ENCODE peak calls at places on chromosomes 6 and 20, in four cellular contexts. F, O, C and J are unnamed samples.
A peak's percentile ranks its signal among the peaks of the same experiment; 100 is the strongest.

GRCh38 chr20:2430538-2430937 is 40.1 kb downstream of the SNRPB start:
- DNase-seq in F (no peak), C (no peak), O (no peak), J (no peak)

GRCh38 chr6:14001329-14002012 is 76.7 kb downstream of the RNF182 start:
- DNase-seq in O (peak; percentile 88), F (no peak), C (peak; percentile 99), J (no peak)

GRCh38 chr6:84582997-84583396 is 181.4 kb downstream of the TBX18 start:
- DNase-seq in F (no peak), C (no peak), O (no peak), J (no peak)

GRCh38 chr6:155417454-155417853 is 38.2 kb downstream of the NOX3 start:
- DNase-seq in F (peak; percentile 16), O (no peak), C (no peak), J (no peak)

GRCh38 chr6:166825553-166826145 is 130.7 kb downstream of the RNASET2 start:
- DNase-seq in F (no peak), C (no peak), O (no peak), J (no peak)

GRCh38 chr6:129517288-129517687 is 192.7 kb downstream of the ARHGAP18 start:
- DNase-seq in O (no peak), F (no peak), C (no peak), J (no peak)

GRCh38 chr6:35445691-35446090 is 6.4 kb upstream of the FANCE start:
- DNase-seq in O (no peak), F (no peak), C (no peak), J (no peak)

GRCh38 chr6:136723780-136724179 is 68.5 kb downstream of the MAP3K5 start:
- DNase-seq in C (no peak), O (no peak), F (peak; percentile 17), J (no peak)

GRCh38 chr20:50356962-50357782 is 153.0 kb upstream of the PTPN1 start:
- DNase-seq in C (no peak), O (no peak), F (no peak), J (no peak)

GRCh38 chr20:43901296-43901695 is 13.4 kb upstream of the TOX2 start:
- DNase-seq in F (no peak), O (no peak), C (no peak), J (no peak)

GRCh38 chr6:158987657-158988056 is 12.3 kb downstream of the RSPH3 start:
- DNase-seq in F (no peak), C (no peak), O (no peak), J (no peak)

GRCh38 chr20:62117658-62118057 is 4.6 kb upstream of the LSM14B start:
- DNase-seq in O (no peak), C (no peak), F (no peak), J (no peak)

GRCh38 chr6:67974931-67975330 is 660.2 kb upstream of the ADGRB3 start:
- DNase-seq in O (no peak), C (no peak), F (no peak), J (no peak)

GRCh38 chr20:5180933-5181332 is 54.1 kb downstream of the CDS2 start:
- DNase-seq in F (no peak), C (no peak), O (no peak), J (no peak)

GRCh38 chr20:42270539-42270938 is 652.4 kb upstream of the CHD6 start:
- DNase-seq in O (no peak), C (no peak), F (no peak), J (no peak)

GRCh38 chr6:75222261-75222660 is 16.4 kb upstream of the COL12A1 start:
- DNase-seq in F (no peak), O (no peak), C (no peak), J (no peak)

GRCh38 chr6:41687501-41688175 is 47.8 kb downstream of the TFEB start:
- DNase-seq in F (no peak), O (no peak), C (no peak), J (no peak)

GRCh38 chr20:43325926-43326325 is 131.8 kb upstream of the SRSF6 start:
- DNase-seq in C (no peak), O (no peak), F (no peak), J (no peak)

GRCh38 chr6:126723541-126724170 is 383.7 kb downstream of the CENPW start:
- DNase-seq in F (no peak), C (no peak), O (no peak), J (no peak)

GRCh38 chr6:50128420-50129005 is 78.8 kb upstream of the DEFB112 start:
- DNase-seq in O (no peak), C (peak; percentile 28), F (peak; percentile 6), J (peak; percentile 41)

GRCh38 chr6:141925001-141925400 is 207.7 kb upstream of the GJE1 start:
- DNase-seq in C (no peak), F (no peak), O (no peak), J (no peak)

GRCh38 chr6:131353106-131353505 is 217.8 kb downstream of the AKAP7 start:
- DNase-seq in C (no peak), O (no peak), F (no peak), J (no peak)

GRCh38 chr6:42451595-42452170 is at the start of gene TRERF1:
- DNase-seq in C (peak; percentile 45), O (no peak), F (peak; percentile 79), J (peak; percentile 87)

GRCh38 chr6:52603000-52603795 is 26.3 kb upstream of the TRAM2 start:
- DNase-seq in F (no peak), C (peak; percentile 33), O (peak; percentile 19), J (no peak)

GRCh38 chr6:170062209-170062903 is 228.5 kb downstream of the DLL1 start:
- DNase-seq in O (no peak), C (no peak), F (no peak), J (no peak)

GRCh38 chr6:146901940-146902816 is 302.0 kb upstream of the STXBP5 start:
- DNase-seq in O (no peak), C (peak; percentile 59), F (no peak), J (no peak)

GRCh38 chr6:91697010-91697694 is 1110.3 kb upstream of the MAP3K7 start:
- DNase-seq in C (no peak), O (no peak), F (no peak), J (no peak)

GRCh38 chr6:168273483-168274045 is 46.0 kb downstream of the DACT2 start:
- DNase-seq in F (no peak), O (no peak), C (no peak), J (no peak)

GRCh38 chr6:287500-287883 is 4.8 kb upstream of the DUSP22 start:
- DNase-seq in C (no peak), O (no peak), F (no peak), J (no peak)

GRCh38 chr20:21259346-21259745 is 43.8 kb upstream of the XRN2 start:
- DNase-seq in C (peak; percentile 54), O (no peak), F (no peak), J (no peak)

GRCh38 chr20:3209023-3209945 is at the start of gene ITPA:
- DNase-seq in F (peak; percentile 85), O (no peak), C (peak; percentile 62), J (peak; percentile 23)